ENCODE peak calls at places on chromosome 2, in four cellular contexts. One of them, this sample, is unnamed.

GRCh38 chr2:218822622-218823021 is 9.0 kb downstream of the PRKAG3 start:
- DNase-seq in HepG2: no peak
- DNase-seq in H1: no peak
- DNase-seq in K562: no peak
- DNase-seq in this sample: no peak

GRCh38 chr2:26246818-26247217 is 2.1 kb downstream of the HADHB start:
- DNase-seq in HepG2: no peak
- DNase-seq in H1: no peak
- DNase-seq in K562: peak; percentile 33
- DNase-seq in this sample: no peak

GRCh38 chr2:155157065-155157464 is 458.6 kb downstream of the KCNJ3 start:
- DNase-seq in HepG2: no peak
- DNase-seq in H1: no peak
- DNase-seq in K562: no peak
- DNase-seq in this sample: no peak

GRCh38 chr2:127662937-127663565 is 12.3 kb downstream of the LIMS2 start:
- DNase-seq in HepG2: no peak
- DNase-seq in H1: no peak
- DNase-seq in K562: no peak
- DNase-seq in this sample: no peak

GRCh38 chr2:127058656-127059252 is 48.2 kb downstream of the BIN1 start:
- DNase-seq in HepG2: no peak
- DNase-seq in H1: no peak
- DNase-seq in K562: peak; percentile 42
- DNase-seq in this sample: no peak

GRCh38 chr2:33022395-33022985 is 75.7 kb downstream of the LTBP1 start:
- DNase-seq in HepG2: no peak
- DNase-seq in H1: no peak
- DNase-seq in K562: no peak
- DNase-seq in this sample: no peak

GRCh38 chr2:129733041-129733440 is 246.4 kb upstream of the RAB6C start:
- DNase-seq in HepG2: no peak
- DNase-seq in H1: no peak
- DNase-seq in K562: no peak
- DNase-seq in this sample: no peak

GRCh38 chr2:60365556-60365955 is 187.9 kb downstream of the BCL11A start:
- DNase-seq in HepG2: peak; percentile 36
- DNase-seq in H1: no peak
- DNase-seq in K562: no peak
- DNase-seq in this sample: no peak

GRCh38 chr2:136213836-136214235 is 95.9 kb upstream of the CXCR4 start:
- DNase-seq in HepG2: no peak
- DNase-seq in H1: no peak
- DNase-seq in K562: no peak
- DNase-seq in this sample: no peak

GRCh38 chr2:110991951-110992350 is 128.8 kb upstream of the BCL2L11 start:
- DNase-seq in HepG2: no peak
- DNase-seq in H1: no peak
- DNase-seq in K562: no peak
- DNase-seq in this sample: no peak

GRCh38 chr2:151774506-151774905 is 40.2 kb upstream of the NEB start:
- DNase-seq in HepG2: no peak
- DNase-seq in H1: no peak
- DNase-seq in K562: no peak
- DNase-seq in this sample: peak; percentile 67

GRCh38 chr2:191001032-191001431 is 12.9 kb downstream of the STAT1 start:
- DNase-seq in HepG2: no peak
- DNase-seq in H1: no peak
- DNase-seq in K562: no peak
- DNase-seq in this sample: no peak

GRCh38 chr2:134020608-134021007 is 233.3 kb upstream of the MGAT5 start:
- DNase-seq in HepG2: no peak
- DNase-seq in H1: no peak
- DNase-seq in K562: no peak
- DNase-seq in this sample: no peak

GRCh38 chr2:239440511-239440959 is 39.7 kb upstream of the HDAC4 start:
- DNase-seq in HepG2: peak; percentile 79
- DNase-seq in H1: peak; percentile 67
- DNase-seq in K562: no peak
- DNase-seq in this sample: peak; percentile 4

GRCh38 chr2:177161741-177162440 is 50.7 kb upstream of the HNRNPA3 start:
- DNase-seq in HepG2: no peak
- DNase-seq in H1: no peak
- DNase-seq in K562: peak; percentile 49
- DNase-seq in this sample: peak; percentile 51

GRCh38 chr2:165469417-165469816 is at the start of gene CSRNP3:
- DNase-seq in HepG2: peak; percentile 42
- DNase-seq in H1: no peak
- DNase-seq in K562: no peak
- DNase-seq in this sample: peak; percentile 33

GRCh38 chr2:12412898-12413305 is 303.8 kb upstream of the TRIB2 start:
- DNase-seq in HepG2: no peak
- DNase-seq in H1: no peak
- DNase-seq in K562: no peak
- DNase-seq in this sample: peak; percentile 4

GRCh38 chr2:223797811-223798721 is 39.3 kb downstream of the AP1S3 start:
- DNase-seq in HepG2: peak; percentile 59
- DNase-seq in H1: no peak
- DNase-seq in K562: no peak
- DNase-seq in this sample: peak; percentile 73

GRCh38 chr2:11552260-11552638 is 18.4 kb downstream of the GREB1 start:
- DNase-seq in HepG2: no peak
- DNase-seq in H1: no peak
- DNase-seq in K562: no peak
- DNase-seq in this sample: no peak

GRCh38 chr2:53033416-53033815 is 734.2 kb upstream of the CHAC2 start:
- DNase-seq in HepG2: no peak
- DNase-seq in H1: no peak
- DNase-seq in K562: no peak
- DNase-seq in this sample: no peak

GRCh38 chr2:6196461-6196860 is 504.3 kb downstream of the SOX11 start:
- DNase-seq in HepG2: no peak
- DNase-seq in H1: no peak
- DNase-seq in K562: no peak
- DNase-seq in this sample: no peak

GRCh38 chr2:66694087-66694858 is 259.3 kb downstream of the MEIS1 start:
- DNase-seq in HepG2: no peak
- DNase-seq in H1: no peak
- DNase-seq in K562: no peak
- DNase-seq in this sample: no peak

GRCh38 chr2:205047273-205047839 is 502.1 kb downstream of the PARD3B start:
- DNase-seq in HepG2: no peak
- DNase-seq in H1: peak; percentile 68
- DNase-seq in K562: no peak
- DNase-seq in this sample: no peak

GRCh38 chr2:234261736-234262135 is 211.2 kb downstream of the SPP2 start:
- DNase-seq in HepG2: no peak
- DNase-seq in H1: no peak
- DNase-seq in K562: no peak
- DNase-seq in this sample: no peak

GRCh38 chr2:84963692-84964405 is 7.1 kb upstream of the KCMF1 start:
- DNase-seq in HepG2: peak; percentile 99
- DNase-seq in H1: no peak
- DNase-seq in K562: no peak
- DNase-seq in this sample: no peak

GRCh38 chr2:69305712-69306611 is 81.1 kb downstream of the GFPT1 start:
- DNase-seq in HepG2: no peak
- DNase-seq in H1: no peak
- DNase-seq in K562: no peak
- DNase-seq in this sample: no peak

GRCh38 chr2:1233280-1233679 is 180.0 kb upstream of the TPO start:
- DNase-seq in HepG2: no peak
- DNase-seq in H1: no peak
- DNase-seq in K562: no peak
- DNase-seq in this sample: no peak

GRCh38 chr2:134120160-134120717 is 133.6 kb upstream of the MGAT5 start:
- DNase-seq in HepG2: no peak
- DNase-seq in H1: peak; percentile 62
- DNase-seq in K562: peak; percentile 42
- DNase-seq in this sample: peak; percentile 23

GRCh38 chr2:32632089-32632488 is 4.2 kb downstream of the TTC27 start:
- DNase-seq in HepG2: no peak
- DNase-seq in H1: no peak
- DNase-seq in K562: no peak
- DNase-seq in this sample: no peak

GRCh38 chr2:150041721-150042450 is 445.6 kb downstream of the RND3 start:
- DNase-seq in HepG2: no peak
- DNase-seq in H1: no peak
- DNase-seq in K562: no peak
- DNase-seq in this sample: peak; percentile 58

GRCh38 chr2:66651295-66651694 is 216.4 kb downstream of the MEIS1 start:
- DNase-seq in HepG2: no peak
- DNase-seq in H1: no peak
- DNase-seq in K562: no peak
- DNase-seq in this sample: no peak

GRCh38 chr2:23679044-23679443 is 247.9 kb downstream of the ATAD2B start:
- DNase-seq in HepG2: no peak
- DNase-seq in H1: no peak
- DNase-seq in K562: no peak
- DNase-seq in this sample: no peak

GRCh38 chr2:121242976-121243375 is 42.0 kb downstream of the TFCP2L1 start:
- DNase-seq in HepG2: no peak
- DNase-seq in H1: no peak
- DNase-seq in K562: no peak
- DNase-seq in this sample: no peak

DNA sequence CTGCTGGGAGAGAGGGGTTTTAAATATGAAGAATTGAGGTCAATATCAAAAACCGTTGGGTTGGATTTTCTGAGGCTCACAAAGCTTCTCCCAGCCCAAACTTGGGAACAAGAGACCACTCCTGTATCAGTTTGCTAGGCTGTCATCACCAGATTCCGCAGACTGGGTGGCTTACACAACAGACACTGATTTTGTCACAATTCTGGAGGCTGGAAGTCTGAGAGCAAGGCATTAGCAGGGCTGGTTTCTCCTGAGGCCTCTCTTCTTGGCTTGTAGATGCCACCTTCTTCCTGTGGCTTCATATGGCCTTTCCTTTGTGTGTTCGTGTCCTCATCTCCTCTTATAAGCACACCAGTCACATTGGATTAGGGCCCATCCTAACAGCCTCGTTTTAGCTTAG is 122.9 kb upstream of the COPS8 start:
- DNase-seq in HepG2: no peak
- DNase-seq in H1: no peak
- DNase-seq in K562: no peak
- DNase-seq in this sample: no peak
- H3K9ac ChIP-seq in HepG2: no peak overlapping the region
- H3K9ac ChIP-seq in H1: no peak overlapping the region
- H3K9ac ChIP-seq in K562: no peak overlapping the region
- H3K9ac ChIP-seq in this sample: no peak overlapping the region

GRCh38 chr2:18999198-18999597 is 359.2 kb downstream of the OSR1 start:
- DNase-seq in HepG2: no peak
- DNase-seq in H1: no peak
- DNase-seq in K562: no peak
- DNase-seq in this sample: no peak

GRCh38 chr2:18991177-18992168 is 366.9 kb downstream of the OSR1 start:
- DNase-seq in HepG2: no peak
- DNase-seq in H1: no peak
- DNase-seq in K562: no peak
- DNase-seq in this sample: peak; percentile 28

GRCh38 chr2:18988557-18989232 is 369.7 kb downstream of the OSR1 start:
- DNase-seq in HepG2: no peak
- DNase-seq in H1: no peak
- DNase-seq in K562: no peak
- DNase-seq in this sample: no peak

GRCh38 chr2:18998492-18998891 is 359.9 kb downstream of the OSR1 start:
- DNase-seq in HepG2: no peak
- DNase-seq in H1: no peak
- DNase-seq in K562: no peak
- DNase-seq in this sample: no peak

DNA sequence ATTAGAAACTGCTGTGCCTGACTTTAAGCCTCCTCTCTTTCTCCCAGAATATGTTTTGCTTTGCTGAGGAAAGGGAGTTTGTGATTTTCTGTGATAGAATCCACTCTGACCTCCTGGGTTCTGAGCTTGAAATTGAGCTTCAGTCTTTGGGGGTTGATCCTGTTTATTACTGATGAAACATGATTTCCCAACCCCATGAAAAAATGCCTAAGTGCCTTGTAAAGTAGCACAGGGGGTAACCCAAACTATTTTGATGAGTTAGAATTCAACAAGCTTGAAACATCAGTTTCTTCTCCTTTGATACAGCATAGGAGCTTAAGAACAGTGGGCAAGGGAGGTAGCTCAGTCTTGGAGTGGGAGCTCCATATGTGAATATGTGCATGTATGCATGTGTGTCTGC is 364.7 kb downstream of the OSR1 start:
- DNase-seq in HepG2: no peak
- DNase-seq in H1: no peak
- DNase-seq in K562: no peak
- DNase-seq in this sample: no peak
- TF ChIP-seq JUN in HepG2: no peak
- TF ChIP-seq JUN in H1: no peak
- TF ChIP-seq JUN in K562: no peak
- TF ChIP-seq JUN in this sample: no peak

DNA sequence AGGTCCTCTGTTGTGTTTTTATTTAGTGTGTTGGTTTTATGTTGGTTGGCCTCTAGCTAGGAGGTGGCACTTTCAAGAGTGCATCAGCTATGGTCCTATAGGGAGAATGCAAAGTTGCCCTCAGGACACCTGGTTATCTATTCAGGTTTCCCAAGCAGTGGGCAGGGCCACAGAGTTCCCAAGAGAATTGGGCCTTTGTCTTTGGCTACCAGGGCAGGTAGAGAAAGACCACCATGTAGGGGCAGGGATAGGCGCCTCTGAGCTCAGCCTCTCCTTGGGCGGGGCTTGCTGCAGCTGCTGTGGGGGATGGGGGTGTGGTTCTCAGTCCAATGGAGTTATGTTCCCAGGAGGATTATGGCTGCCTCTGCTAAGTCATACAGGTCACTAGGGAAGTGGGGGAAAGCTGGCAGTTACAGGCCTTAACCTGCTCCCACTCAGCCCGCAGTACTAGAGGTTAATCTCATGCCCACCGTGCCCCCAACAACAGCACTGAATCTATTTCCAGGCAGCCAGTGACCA is 26.0 kb downstream of the ABCB11 start:
- DNase-seq in HepG2: no peak
- DNase-seq in H1: no peak
- DNase-seq in K562: no peak
- DNase-seq in this sample: no peak
- H3K79me2 ChIP-seq in HepG2: no peaks in the 10 kb centered on the region
- H3K79me2 ChIP-seq in H1: no peaks in the 10 kb centered on the region
- H3K79me2 ChIP-seq in K562: no peaks in the 10 kb centered on the region
- H3K79me2 ChIP-seq in this sample: no peaks in the 10 kb centered on the region

DNA sequence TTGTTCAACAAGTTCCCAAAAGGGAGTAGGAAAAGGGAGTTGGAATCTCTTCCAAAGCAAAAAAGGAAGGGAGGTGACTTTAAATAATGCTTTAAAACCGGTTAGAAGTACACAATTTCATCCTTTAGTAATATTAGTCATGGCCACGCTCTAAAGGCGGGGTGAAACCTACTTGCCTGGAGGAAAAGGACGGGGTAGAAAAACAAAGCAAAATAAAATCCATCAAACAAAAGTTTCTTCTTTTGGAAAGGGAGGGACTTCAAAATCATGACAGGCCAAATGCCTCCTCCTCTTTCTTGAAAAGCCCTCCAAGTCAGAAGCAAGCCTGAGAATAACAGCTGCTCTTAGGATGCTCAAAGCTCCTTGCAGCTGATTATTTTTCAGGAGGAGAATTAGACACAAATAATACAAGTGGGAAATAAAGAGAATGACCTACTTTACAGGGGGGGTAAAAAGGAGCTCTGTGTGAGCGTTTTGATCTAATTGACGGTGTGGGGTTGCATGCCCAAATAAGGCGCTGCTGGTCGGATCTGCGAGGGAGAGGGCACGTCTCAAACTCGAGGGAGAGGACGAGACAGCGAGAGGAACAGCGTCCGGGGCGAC is 1.8 kb upstream of the NPAS2 start:
- DNase-seq in HepG2: no peak
- DNase-seq in H1: no peak
- DNase-seq in K562: no peak
- DNase-seq in this sample: peak; percentile 65
- H3K9ac ChIP-seq in HepG2: peak overlapping the region; percentile 89
- H3K9ac ChIP-seq in H1: peak overlapping the region; percentile 8
- H3K9ac ChIP-seq in K562: no peak overlapping the region
- H3K9ac ChIP-seq in this sample: peak overlapping the region; percentile 93

This sample was measured in endothelial cell of umbilical vein.